ENCODE peak calls at places on chromosomes 5 and 9, in four cellular contexts. N is fibroblast of lung, M is tibial artery, H is uterus. F is an unnamed sample.
A peak's percentile ranks its signal among the peaks of the same experiment; 100 is the strongest.

GRCh38 chr9:14373319-14373632 is 59.3 kb upstream of the NFIB start:
- DNase-seq in N (no peak), H (no peak), M (no peak), F (no peak)

GRCh38 chr9:88791105-88791805 is 200.0 kb upstream of the S1PR3 start:
- DNase-seq in H (peak; percentile 51), N (peak; percentile 99), M (peak; percentile 45), F (no peak)

GRCh38 chr5:145859897-145860296 is 12.9 kb downstream of the GRXCR2 start:
- DNase-seq in N (no peak), M (no peak), H (no peak), F (no peak)

GRCh38 chr9:70830618-70831017 is 290.8 kb downstream of the TRPM3 start:
- DNase-seq in N (no peak), M (no peak), H (no peak), F (no peak)

GRCh38 chr5:173247050-173247449 is 12.0 kb upstream of the NKX2-5 start:
- DNase-seq in M (no peak), N (no peak), H (no peak), F (no peak)

GRCh38 chr5:176792584-176793342 is 17.6 kb upstream of the UNC5A start:
- DNase-seq in N (no peak), M (no peak), H (no peak), F (no peak)

GRCh38 chr9:36559036-36559695 is 13.5 kb upstream of the MELK start:
- DNase-seq in M (no peak), H (no peak), N (peak; percentile 57), F (no peak)

GRCh38 chr9:126327016-126327749 is 554 bp downstream of the MVB12B start:
- DNase-seq in N (no peak), H (no peak), M (no peak), F (no peak)

GRCh38 chr5:57094753-57095683 is 78.8 kb upstream of the GPBP1 start:
- DNase-seq in M (no peak), N (no peak), H (no peak), F (no peak)

GRCh38 chr5:107430077-107430625 is 240.6 kb downstream of the EFNA5 start:
- DNase-seq in H (no peak), N (no peak), M (no peak), F (no peak)

GRCh38 chr5:16994576-16994975 is 58.5 kb upstream of the MYO10 start:
- DNase-seq in H (no peak), N (no peak), M (no peak), F (no peak)

GRCh38 chr5:35285011-35285410 is 54.7 kb upstream of the PRLR start:
- DNase-seq in H (no peak), M (no peak), N (no peak), F (no peak)

GRCh38 chr5:76542887-76543690 is 80.1 kb downstream of the F2RL2 start:
- DNase-seq in N (no peak), H (no peak), M (peak; percentile 32), F (no peak)

GRCh38 chr9:71115448-71115975 is 5.9 kb downstream of the TRPM3 start:
- DNase-seq in H (no peak), M (no peak), N (no peak), F (no peak)

GRCh38 chr5:170483701-170484458 is 19.9 kb upstream of the KCNIP1 start:
- DNase-seq in N (peak; percentile 63), H (no peak), M (no peak), F (no peak)

GRCh38 chr9:120692901-120693573 is 21.2 kb downstream of the MEGF9 start:
- DNase-seq in N (no peak), M (no peak), H (no peak), F (no peak)

GRCh38 chr9:75390951-75391350 is 302.6 kb downstream of the OSTF1 start:
- DNase-seq in N (peak; percentile 1), M (no peak), H (no peak), F (no peak)

GRCh38 chr9:37602817-37603216 is 10.4 kb upstream of the TOMM5 start:
- DNase-seq in N (no peak), M (no peak), H (no peak), F (no peak)

GRCh38 chr9:20620658-20621552 is 1.4 kb downstream of the MLLT3 start:
- DNase-seq in N (peak; percentile 45), M (peak; percentile 31), H (peak; percentile 46), F (peak; percentile 78)

GRCh38 chr9:103242025-103242424 is 246.9 kb downstream of the CYLC2 start:
- DNase-seq in N (no peak), H (no peak), M (no peak), F (no peak)

GRCh38 chr9:130601100-130601499 is 21.7 kb downstream of the FUBP3 start:
- DNase-seq in N (no peak), H (no peak), M (no peak), F (no peak)

DNA sequence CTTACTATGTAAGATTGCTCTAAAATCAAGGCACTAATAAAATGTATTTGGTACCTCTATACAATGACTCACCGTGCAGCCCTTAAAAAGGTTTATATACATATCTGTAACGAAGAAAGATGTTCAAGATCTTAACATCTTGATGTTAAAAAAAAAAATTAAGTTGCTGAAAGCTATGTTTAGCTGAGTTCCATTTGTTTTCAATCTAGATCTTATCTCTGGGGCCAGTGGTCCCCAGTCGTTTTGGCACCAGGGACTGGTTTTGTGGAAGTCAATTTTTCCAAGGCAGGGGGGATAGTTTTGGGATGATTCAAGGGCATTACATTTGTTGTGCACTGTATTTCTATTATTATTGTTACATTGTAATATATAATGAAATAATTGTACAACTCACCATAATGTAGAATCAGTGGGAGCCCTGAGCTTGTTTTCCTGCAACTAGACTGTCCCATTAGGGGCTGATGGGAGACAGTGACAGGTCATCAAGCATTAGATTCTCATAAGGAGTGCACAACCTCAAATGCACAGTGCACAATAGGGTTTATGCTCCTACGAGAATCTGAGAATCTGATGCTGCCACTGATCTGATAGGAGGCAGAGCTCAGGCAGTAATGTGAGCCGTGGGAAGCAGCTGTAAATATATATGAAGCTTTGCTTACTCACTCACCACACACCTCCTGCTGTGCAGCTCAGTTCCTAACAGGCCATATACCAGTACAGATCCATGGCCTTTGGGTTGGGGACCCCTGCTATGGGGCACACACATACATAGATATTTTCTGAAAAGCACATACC is 27.6 kb upstream of the TSLP start:
- DNase-seq in H (no peak), M (no peak), N (peak; percentile 53), F (no peak)
- TF ChIP-seq CTCF in H (no peak), M (no peak), N (no peak), F (no peak)

DNA sequence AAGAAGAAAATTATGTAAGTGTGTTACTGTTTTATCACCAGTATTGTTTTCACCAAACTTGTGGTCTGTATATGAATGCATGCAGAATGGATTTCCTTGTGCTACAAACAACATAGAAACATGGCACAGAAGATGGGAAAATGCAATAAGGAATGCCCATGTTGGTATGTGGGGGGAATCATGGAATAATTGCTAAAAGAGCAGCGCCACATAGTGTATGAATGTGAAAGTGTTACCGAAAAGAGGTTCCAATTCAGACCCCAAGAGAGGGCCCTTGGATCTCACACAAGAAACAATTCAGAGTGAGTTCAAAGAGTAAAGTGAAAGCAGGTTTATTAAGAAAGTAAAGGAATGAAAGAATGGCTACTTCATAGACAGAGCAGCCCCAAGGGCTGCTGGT is 26.4 kb upstream of the TYRP1 start:
- DNase-seq in M (no peak), H (no peak), N (no peak), F (no peak)
- TF ChIP-seq CTCF in M (no peak), H (no peak), N (no peak), F (no peak)

DNA sequence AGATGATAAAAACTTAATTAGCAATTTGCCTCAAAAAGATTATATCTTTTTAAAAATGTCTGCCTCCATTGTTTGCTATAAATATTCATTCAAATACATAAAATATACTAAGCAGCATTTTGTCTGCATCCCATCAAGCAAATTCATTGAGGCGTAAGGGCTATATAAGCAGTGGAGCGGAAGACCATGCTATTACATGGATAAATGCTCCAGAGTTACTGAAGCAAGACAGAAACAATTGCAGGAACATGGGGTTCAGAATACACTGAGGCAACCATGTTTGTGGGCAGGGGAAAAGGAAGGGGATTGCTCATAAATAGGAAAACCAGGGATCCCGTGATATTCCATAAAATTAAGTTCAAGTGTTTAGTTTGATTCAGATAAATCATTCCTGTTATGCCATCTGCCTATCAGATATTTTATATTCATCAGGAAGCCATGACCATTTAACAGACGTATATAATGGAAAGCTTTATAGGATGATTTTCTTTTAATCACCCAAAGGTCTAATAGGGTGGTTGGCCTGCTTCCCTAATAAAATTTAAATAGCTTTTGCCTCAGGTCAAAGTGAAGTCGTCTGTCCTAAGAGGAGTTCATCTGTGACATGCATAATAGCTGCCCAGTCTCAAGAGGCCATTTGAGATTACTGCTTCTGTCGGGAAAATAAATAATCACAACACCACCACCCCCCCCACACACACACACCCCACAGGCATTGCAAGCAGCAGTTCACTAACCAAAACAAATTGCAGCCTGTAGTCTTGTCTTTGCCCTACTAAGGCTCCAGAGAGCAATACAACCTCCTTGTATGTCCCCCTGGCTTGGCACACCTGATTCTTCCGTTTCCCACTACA is 105.2 kb downstream of the RASEF start:
- DNase-seq in H (no peak), M (no peak), N (peak; percentile 20), F (no peak)
- TF ChIP-seq CTCF in H (no peak), M (no peak), N (no peak), F (no peak)

GRCh38 chr9:87479801-87480201 is 17.9 kb upstream of the DAPK1 start:
- DNase-seq in M (peak; percentile 38), N (peak; percentile 83), H (no peak), F (no peak)

GRCh38 chr9:87475463-87475862 is 22.2 kb upstream of the DAPK1 start:
- DNase-seq in N (no peak), M (no peak), H (no peak), F (no peak)

GRCh38 chr9:87481890-87482855 is 15.5 kb upstream of the DAPK1 start:
- DNase-seq in M (no peak), H (no peak), N (no peak), F (no peak)

DNA sequence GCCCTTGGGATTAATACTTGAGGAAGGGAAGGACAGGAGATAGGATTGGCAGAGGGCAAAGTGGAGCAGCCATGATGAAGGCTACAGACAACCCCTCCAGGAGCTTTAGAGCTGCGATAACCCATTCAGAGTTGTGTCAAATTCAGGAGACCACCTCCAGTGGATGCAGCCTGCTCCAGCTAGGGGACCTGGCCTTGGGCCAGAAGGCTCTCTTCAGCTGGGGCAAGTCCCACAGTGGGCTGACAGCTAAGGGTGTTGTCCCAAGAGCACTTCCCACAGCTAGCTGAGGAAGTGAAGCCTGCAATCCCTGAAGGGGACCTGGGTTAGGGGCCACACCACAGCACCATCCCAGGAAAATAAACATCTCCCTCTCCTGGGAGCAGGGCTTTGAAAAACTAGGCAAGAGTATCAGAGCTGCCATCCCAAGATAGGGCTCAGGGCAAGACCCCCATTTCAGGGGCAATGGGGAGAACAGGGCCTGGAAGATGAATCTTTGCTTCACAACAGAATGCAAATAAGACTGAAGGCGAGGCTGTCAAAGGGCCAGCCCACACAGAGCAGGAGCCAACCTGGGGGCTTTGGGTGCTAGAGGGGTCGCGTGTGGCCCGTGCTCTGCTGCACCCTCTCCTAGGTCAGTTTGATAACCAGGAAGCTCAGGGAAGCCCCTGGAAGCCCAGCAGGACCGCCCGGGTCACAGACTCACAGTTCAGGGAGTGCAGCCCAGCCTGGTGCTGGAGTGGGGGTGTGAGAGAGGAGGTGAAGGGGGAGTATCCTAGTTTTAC is 19.3 kb upstream of the DAPK1 start:
- DNase-seq in M (no peak), H (no peak), N (no peak), F (no peak)
- TF ChIP-seq CTCF in M (no peak), H (no peak), N (no peak), F (no peak)

GRCh38 chr5:149504649-149505048 is 46.6 kb downstream of the CSNK1A1 start:
- DNase-seq in N (no peak), M (no peak), H (no peak), F (no peak)
- TF ChIP-seq CTCF in N (no peak), M (no peak), H (no peak), F (no peak)

DNA sequence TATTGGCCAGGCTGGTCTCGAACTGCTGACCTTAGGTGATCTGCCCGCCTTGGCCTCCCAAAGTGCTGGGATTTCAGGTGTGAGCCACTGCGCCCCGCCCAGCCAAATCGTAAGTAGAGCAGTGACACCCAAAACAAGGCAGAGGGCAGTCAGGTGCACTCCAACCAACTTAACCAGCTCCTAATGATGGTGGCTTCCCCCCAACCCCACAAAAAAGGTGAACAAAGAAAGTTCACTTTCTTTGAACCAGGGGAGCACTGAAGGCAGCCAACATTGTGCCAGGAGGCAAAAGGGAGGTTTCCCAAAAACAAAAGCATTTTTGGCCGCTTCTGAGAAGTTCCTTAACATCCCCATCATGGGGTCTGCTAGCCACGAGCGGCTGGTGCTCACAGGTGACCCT is 9.6 kb downstream of the GMCL2 start:
- DNase-seq in H (no peak), N (no peak), M (no peak), F (no peak)
- TF ChIP-seq CTCF in H (no peak), N (no peak), M (no peak), F (no peak)

F was measured in sigmoid colon.